ENCODE peak calls at places on chromosomes 6 and 20, in seven cellular contexts. Y is H1, W is lung, M is H9, J is lower lobe of right lung, V is Peyer's patch, C is IMR-90. H is an unnamed sample. For H3K9me3, the result is how much of the 10 kb centered on the place peaks cover.

GRCh38 chr20:1328680-1329330 is at the start of gene SDCBP2:
- DNase-seq in Y (peak), W (peak), M (peak), J (peak), V (peak), C (no peak), H (no peak)

GRCh38 chr20:62641749-62642665 is at the start of gene SLCO4A1:
- DNase-seq in Y (peak), W (peak), M (peak), J (peak), V (peak), C (peak), H (peak)

GRCh38 chr6:31049518-31049917 is 39.2 kb downstream of the MUC22 start:
- DNase-seq in Y (no peak), W (no peak), M (no peak), J (no peak), V (no peak), C (peak), H (no peak)

GRCh38 chr6:46440133-46440532 is 51.1 kb downstream of the RCAN2 start:
- DNase-seq in Y (no peak), W (no peak), M (no peak), J (no peak), V (no peak), C (peak), H (no peak)

GRCh38 chr20:62406635-62407176 is 379 bp downstream of the CABLES2 start:
- DNase-seq in Y (no peak), W (no peak), M (no peak), J (no peak), V (no peak), C (no peak), H (peak)

GRCh38 chr20:22974354-22974753 is 60.8 kb upstream of the SSTR4 start:
- DNase-seq in Y (peak), W (no peak), M (peak), J (no peak), V (no peak), C (no peak), H (peak)

GRCh38 chr20:45235995-45236394 is 14.8 kb downstream of the SEMG2 start:
- DNase-seq in Y (peak), W (peak), M (peak), J (peak), V (no peak), C (no peak), H (peak)

GRCh38 chr20:22816016-22816415 is 219.1 kb upstream of the SSTR4 start:
- DNase-seq in Y (no peak), W (no peak), M (no peak), J (no peak), V (no peak), C (no peak), H (peak)

GRCh38 chr6:149317656-149318571 is at the start of gene TAB2:
- DNase-seq in Y (peak), W (peak), M (no peak), J (peak), V (peak), C (no peak), H (no peak)

GRCh38 chr6:35742842-35743241 is 6.0 kb downstream of the ARMC12 start:
- DNase-seq in Y (peak), W (no peak), M (peak), J (no peak), V (no peak), C (no peak), H (no peak)

GRCh38 chr20:62617711-62618483 is 24.4 kb upstream of the SLCO4A1 start:
- DNase-seq in Y (no peak), W (peak), M (no peak), J (peak), V (peak), C (no peak), H (no peak)

GRCh38 chr20:25271486-25272222 is 23.8 kb downstream of the PYGB start:
- DNase-seq in Y (peak), W (no peak), M (no peak), J (peak), V (peak), C (no peak), H (no peak)

GRCh38 chr6:57267586-57268293 is 45.6 kb upstream of the RAB23 start:
- DNase-seq in Y (peak), W (peak), M (no peak), J (peak), V (peak), C (peak), H (peak)

GRCh38 chr6:11096109-11096508 is 2.5 kb downstream of the SMIM13 start:
- DNase-seq in Y (no peak), W (no peak), M (peak), J (no peak), V (no peak), C (peak), H (peak)

GRCh38 chr6:115753446-115753845 is 307.2 kb downstream of the FRK start:
- DNase-seq in Y (no peak), W (no peak), M (no peak), J (no peak), V (no peak), C (no peak), H (no peak)

GRCh38 chr6:129567374-129567773 is 142.6 kb downstream of the ARHGAP18 start:
- DNase-seq in Y (peak), W (no peak), M (peak), J (no peak), V (no peak), C (no peak), H (peak)

GRCh38 chr6:75430631-75431345 is 62.8 kb downstream of the FILIP1 start:
- DNase-seq in Y (no peak), W (no peak), M (no peak), J (no peak), V (no peak), C (no peak), H (no peak)

GRCh38 chr20:61977387-61977786 is 88.3 kb downstream of the TAF4 start:
- DNase-seq in Y (no peak), W (no peak), M (no peak), J (no peak), V (no peak), C (no peak), H (no peak)

GRCh38 chr6:110815260-110816109 is at the start of gene CDK19:
- DNase-seq in Y (peak), W (peak), M (peak), J (peak), V (peak), C (peak), H (peak)

GRCh38 chr6:16181429-16182359 is 52.8 kb downstream of the MYLIP start:
- DNase-seq in Y (no peak), W (peak), M (no peak), J (peak), V (no peak), C (no peak), H (no peak)

GRCh38 chr6:51120016-51120415 is 301.3 kb downstream of the TFAP2B start:
- DNase-seq in Y (no peak), W (no peak), M (no peak), J (no peak), V (no peak), C (no peak), H (no peak)

GRCh38 chr20:1124416-1124815 is 6.0 kb downstream of the PSMF1 start:
- DNase-seq in Y (no peak), W (no peak), M (no peak), J (no peak), V (no peak), C (peak), H (no peak)

GRCh38 chr20:9503530-9504251 is 10.7 kb upstream of the LAMP5 start:
- DNase-seq in Y (no peak), W (no peak), M (peak), J (peak), V (no peak), C (peak), H (peak)

GRCh38 chr20:50551288-50551687 is 41.1 kb downstream of the PTPN1 start:
- DNase-seq in Y (no peak), W (no peak), M (no peak), J (no peak), V (no peak), C (peak), H (no peak)

GRCh38 chr6:158057213-158057987 is 75.7 kb downstream of the SYNJ2 start:
- DNase-seq in Y (no peak), W (no peak), M (no peak), J (no peak), V (no peak), C (peak), H (no peak)

GRCh38 chr6:125789576-125790402 is 971 bp upstream of the NCOA7 start:
- DNase-seq in Y (peak), W (peak), M (peak), J (peak), V (peak), C (peak), H (peak)

GRCh38 chr6:143336446-143337152 is 113.9 kb downstream of the ADAT2 start:
- DNase-seq in Y (no peak), W (no peak), M (peak), J (no peak), V (no peak), C (peak), H (no peak)

GRCh38 chr20:17358854-17359253 is 132.0 kb downstream of the PCSK2 start:
- DNase-seq in Y (no peak), W (no peak), M (no peak), J (no peak), V (no peak), C (no peak), H (no peak)
- H3K9me3 ChIP-seq in Y (under half), W (under half), M (under half), J (under half), V (under half), C (under half), H (under half)

GRCh38 chr6:160002882-160003281 is 34.0 kb downstream of the IGF2R start:
- DNase-seq in Y (no peak), W (no peak), M (no peak), J (no peak), V (no peak), C (no peak), H (no peak)
- H3K9me3 ChIP-seq in Y (under half), W (under half), M (under half), J (under half), V (under half), C (under half), H (under half)

GRCh38 chr6:107917468-107918375 is 40.3 kb downstream of the SEC63 start:
- DNase-seq in Y (no peak), W (no peak), M (no peak), J (no peak), V (no peak), C (no peak), H (peak)
- H3K9me3 ChIP-seq in Y (half or more), W (under half), M (under half), J (under half), V (under half), C (under half), H (under half)

GRCh38 chr6:169092375-169092774 is 161.3 kb downstream of the THBS2 start:
- DNase-seq in Y (no peak), W (peak), M (no peak), J (no peak), V (no peak), C (peak), H (no peak)
- H3K9me3 ChIP-seq in Y (under half), W (under half), M (under half), J (under half), V (under half), C (under half), H (under half)

H was measured in neural progenitor cell.